ENCODE peak calls at places on chromosomes 13 and 19, in eight cellular contexts. N, W, L, E, T, V, K and G are unnamed samples.

GRCh38 chr13:39823063-39823713 is 167.7 kb downstream of the COG6 start:
- DNase-seq in T (no peak), N (no peak), W (no peak), L (no peak), E (no peak), V (no peak), K (no peak), G (no peak)

GRCh38 chr19:14081797-14082674 is 3.5 kb downstream of the C19orf67 start:
- DNase-seq in E (peak), T (peak), V (peak), W (no peak), K (no peak), N (peak), L (no peak), G (peak)

GRCh38 chr19:10111405-10111811 is at the start of gene P2RY11:
- DNase-seq in N (no peak), T (no peak), W (no peak), K (no peak), L (no peak), E (no peak), V (no peak), G (no peak)

GRCh38 chr13:54449922-54450321 is 1421.3 kb downstream of the OLFM4 start:
- DNase-seq in V (no peak), T (no peak), W (no peak), N (no peak), L (no peak), E (no peak), K (no peak), G (no peak)

GRCh38 chr13:113337976-113338375 is 26.0 kb downstream of the GRTP1 start:
- DNase-seq in V (no peak), L (no peak), T (no peak), K (no peak), N (no peak), W (no peak), E (no peak), G (no peak)

GRCh38 chr19:33416307-33417215 is 43.1 kb downstream of the CEBPG start:
- DNase-seq in W (peak), N (peak), T (no peak), V (peak), E (peak), K (peak), L (peak), G (peak)

GRCh38 chr19:33426621-33427475 is 53.3 kb downstream of the CEBPG start:
- DNase-seq in T (no peak), N (no peak), V (peak), L (no peak), K (no peak), E (no peak), W (no peak), G (no peak)

GRCh38 chr13:52004508-52005183 is 6.6 kb downstream of the ATP7B start:
- DNase-seq in N (no peak), E (no peak), T (no peak), K (no peak), L (no peak), W (no peak), V (no peak), G (no peak)

GRCh38 chr19:58568731-58569130 is 4.4 kb downstream of the MZF1 start:
- DNase-seq in E (no peak), V (no peak), T (peak), L (no peak), K (no peak), N (no peak), W (no peak), G (no peak)

GRCh38 chr19:2270157-2270571 is 11.8 kb downstream of the PEAK3 start:
- DNase-seq in E (no peak), K (no peak), T (peak), V (no peak), L (no peak), N (no peak), W (peak), G (peak)

GRCh38 chr13:110698689-110699088 is 7.2 kb downstream of the CARS2 start:
- DNase-seq in V (no peak), E (no peak), K (no peak), N (no peak), L (no peak), T (no peak), W (no peak), G (no peak)

GRCh38 chr13:25756916-25757315 is 294.9 kb downstream of the SHISA2 start:
- DNase-seq in E (no peak), W (no peak), T (no peak), L (no peak), K (no peak), N (no peak), V (no peak), G (no peak)

GRCh38 chr19:55632463-55632834 is 8.1 kb upstream of the ZNF784 start:
- DNase-seq in E (peak), V (peak), N (peak), T (peak), K (peak), W (peak), L (peak), G (peak)

GRCh38 chr19:676343-677105 is at the start of gene FSTL3:
- DNase-seq in W (no peak), T (no peak), N (no peak), L (no peak), E (no peak), K (no peak), V (no peak), G (no peak)

GRCh38 chr13:60329221-60329983 is 67.6 kb upstream of the TDRD3 start:
- DNase-seq in N (no peak), E (peak), W (peak), T (no peak), V (peak), K (peak), L (no peak), G (peak)

GRCh38 chr19:14405380-14405757 is 13.8 kb downstream of the DDX39A start:
- DNase-seq in N (no peak), L (no peak), T (no peak), V (no peak), W (no peak), K (no peak), E (no peak), G (no peak)

GRCh38 chr19:7861619-7862412 is 12.4 kb downstream of the PRR36 start:
- DNase-seq in N (no peak), E (no peak), V (no peak), K (no peak), T (no peak), W (peak), L (no peak), G (no peak)

DNA sequence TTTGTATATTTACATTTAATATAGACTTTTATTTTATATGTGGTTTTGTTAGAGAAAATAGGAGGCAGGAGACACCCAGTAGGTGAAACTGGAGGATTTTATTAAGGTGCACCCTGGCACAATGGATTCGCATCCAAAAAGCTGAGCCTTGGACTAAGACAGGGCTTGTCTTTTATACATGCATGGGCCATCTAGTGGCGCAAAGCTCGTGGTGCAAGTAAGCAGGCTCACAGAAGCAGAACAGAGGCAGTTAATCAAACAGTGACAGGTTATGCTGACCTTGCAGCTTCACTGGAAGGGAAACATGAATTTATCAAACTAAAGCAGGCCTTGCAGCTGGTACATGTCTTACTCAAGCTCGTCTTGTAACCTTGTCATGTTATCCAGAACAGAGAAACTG is 58.8 kb upstream of the ZNF681 start:
- DNase-seq in V (peak), E (peak), L (no peak), W (no peak), T (no peak), N (no peak), K (peak), G (no peak)
- H3K4me3 ChIP-seq in V (no peak), E (no peak), L (no peak), W (no peak), T (no peak), N (no peak), K (no peak), G (no peak)

DNA sequence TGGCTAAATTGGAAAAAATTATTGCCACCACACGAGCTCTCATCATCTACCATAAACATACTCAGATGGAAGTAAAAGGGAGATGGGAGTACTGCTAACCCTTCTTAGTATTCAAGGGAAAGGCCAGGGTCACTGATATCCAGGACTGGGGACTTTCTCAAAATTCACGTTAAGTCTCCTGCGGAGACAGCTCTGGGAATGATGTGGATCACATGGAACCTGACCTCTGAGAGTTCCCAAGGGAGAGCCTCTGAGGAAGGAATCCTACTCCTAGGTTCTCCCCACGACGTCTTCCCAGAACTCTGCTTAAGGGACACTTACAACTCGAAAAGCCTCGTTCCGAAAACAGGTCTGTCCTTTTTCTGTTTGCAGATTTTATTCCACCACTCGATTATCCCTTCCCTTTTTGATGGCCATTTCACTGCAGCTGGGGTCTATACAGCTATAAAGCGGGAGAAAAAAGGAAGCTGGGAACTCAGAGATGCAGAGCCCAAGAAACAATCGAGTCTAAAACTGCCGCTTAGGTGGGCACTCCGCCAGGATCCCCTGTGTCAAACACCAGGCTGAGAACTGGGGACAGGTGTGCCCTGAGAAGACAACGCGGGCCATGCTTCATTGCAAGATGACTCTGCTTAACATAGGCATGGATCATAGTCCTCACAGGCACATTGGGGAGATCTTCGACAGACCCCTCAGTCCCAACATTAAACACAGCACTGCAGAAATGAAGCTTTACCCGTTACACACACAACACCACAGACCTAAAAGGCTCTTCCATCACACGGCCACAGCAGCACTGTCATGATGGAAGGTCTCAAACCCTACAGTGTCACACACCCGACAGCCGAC is 823 bp upstream of the ZNF567 start:
- DNase-seq in W (no peak), K (peak), L (no peak), E (peak), V (no peak), T (peak), N (no peak), G (peak)
- H3K4me3 ChIP-seq in W (peak), K (peak), L (peak), E (peak), V (peak), T (peak), N (peak), G (peak)

GRCh38 chr19:46030861-46031550 is 8.2 kb upstream of the PGLYRP1 start:
- DNase-seq in N (peak), W (no peak), L (no peak), K (no peak), T (no peak), E (no peak), V (no peak), G (no peak)
- H3K4me3 ChIP-seq in N (no peak), W (no peak), L (no peak), K (no peak), T (no peak), E (no peak), V (no peak), G (no peak)

DNA sequence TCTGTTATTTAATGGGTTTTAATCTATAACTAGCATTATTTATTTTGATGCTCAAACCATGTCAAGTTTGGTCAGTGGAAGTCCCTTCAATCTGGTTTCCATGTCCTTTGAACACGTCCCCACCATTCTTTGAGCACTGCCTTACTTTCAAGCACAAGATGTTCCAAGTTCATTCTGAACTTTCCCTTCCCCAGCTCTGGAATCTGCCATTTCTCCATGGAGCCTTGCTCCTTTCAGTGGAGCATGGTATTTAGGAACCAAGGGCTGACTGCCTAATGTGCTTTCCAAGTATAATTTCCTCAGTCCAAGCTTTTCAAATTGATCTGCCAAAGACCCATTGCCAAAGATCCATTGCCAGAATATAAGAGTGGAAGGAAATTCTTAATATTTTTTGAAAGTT is 1.1 kb upstream of the ZNF546 start:
- DNase-seq in E (no peak), T (no peak), W (no peak), L (no peak), N (no peak), K (no peak), V (no peak), G (no peak)
- H3K4me3 ChIP-seq in E (peak), T (peak), W (peak), L (peak), N (peak), K (peak), V (peak), G (peak)

DNA sequence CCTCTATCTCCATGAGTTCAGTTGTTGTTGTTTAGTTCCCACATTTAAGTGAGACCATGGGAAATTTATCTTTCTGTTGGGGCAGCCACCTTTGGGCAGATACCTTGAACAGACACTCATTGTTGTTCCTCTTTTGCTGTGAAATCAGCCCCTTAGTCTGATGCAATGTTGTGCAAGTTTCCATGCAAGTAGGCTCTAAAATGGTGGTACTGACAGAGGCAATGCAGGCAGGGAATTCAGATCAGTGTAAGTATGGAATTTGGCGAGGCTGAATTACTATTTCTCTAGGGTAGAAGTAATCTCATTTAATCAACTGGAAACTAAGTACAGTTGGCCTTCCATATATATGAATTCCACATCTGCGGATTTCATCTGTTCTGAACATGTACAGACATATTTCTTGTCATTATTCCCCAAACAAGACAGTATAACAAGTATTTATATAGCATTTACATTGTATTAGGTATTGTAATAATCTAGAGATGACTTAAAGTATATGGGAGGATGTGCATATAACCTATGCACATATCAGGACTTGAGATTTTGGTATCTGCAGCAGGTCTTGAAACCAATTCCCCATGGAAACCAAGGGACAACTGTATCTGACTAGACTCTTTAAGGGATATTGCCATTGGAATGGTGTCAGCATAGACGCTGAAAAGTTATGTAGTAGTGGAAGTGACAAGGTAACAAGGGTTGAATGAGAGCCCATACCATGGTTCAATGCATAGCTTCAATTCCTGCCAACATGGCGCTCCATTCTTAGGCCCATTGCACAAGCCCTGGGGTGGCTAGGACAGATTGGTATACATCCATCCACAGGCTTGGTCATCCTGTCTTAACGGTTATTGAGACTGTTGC is 281.5 kb upstream of the HTR2A start:
- DNase-seq in W (no peak), T (no peak), E (no peak), V (no peak), N (no peak), L (no peak), K (no peak), G (no peak)
- H3K4me3 ChIP-seq in W (no peak), T (no peak), E (no peak), V (no peak), N (no peak), L (no peak), K (no peak), G (no peak)

DNA sequence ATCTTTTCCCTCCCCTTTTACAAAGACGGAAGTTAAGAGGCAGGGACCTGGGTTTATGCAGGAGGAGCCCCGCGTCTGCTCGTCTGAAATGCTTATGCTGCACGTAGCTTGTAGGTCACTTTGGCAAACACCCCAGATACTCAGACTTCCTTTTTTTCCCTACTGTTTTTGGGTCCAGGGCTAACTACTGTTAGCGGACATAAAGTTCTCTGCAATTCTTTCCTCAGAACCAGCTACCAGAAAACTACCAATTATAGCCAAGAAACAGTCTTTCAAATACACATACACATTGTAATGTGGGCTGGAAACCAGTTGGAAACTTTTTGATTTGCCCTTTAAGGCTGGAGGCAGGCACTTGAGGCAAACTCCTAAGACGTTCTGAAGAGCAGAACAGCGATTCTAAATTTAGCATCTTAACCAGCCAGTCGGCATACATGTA is 50.7 kb downstream of the EFNB2 start:
- DNase-seq in V (no peak), T (peak), E (no peak), N (no peak), K (peak), L (no peak), W (peak), G (no peak)
- H3K4me3 ChIP-seq in V (no peak), T (peak), E (no peak), N (peak), K (peak), L (no peak), W (no peak), G (no peak)